ENCODE peak calls at places on chromosome 1, in four cellular contexts. Q is OCI-LY7, Z is mesothelial cell of epicardium, E is HCT116. C is an unnamed sample.
A peak's percentile ranks its signal among the peaks of the same experiment; 100 is the strongest.

GRCh38 chr1:23101891-23102688 is 66.6 kb downstream of the LUZP1 start:
- DNase-seq in Q (no peak), Z (no peak), E (no peak), C (no peak)

GRCh38 chr1:14476170-14476955 is 122.1 kb upstream of the KAZN start:
- DNase-seq in Z (no peak), Q (no peak), E (no peak), C (no peak)

GRCh38 chr1:145962157-145963102 is 1.9 kb downstream of the ANKRD34A start:
- DNase-seq in Q (no peak), E (no peak), Z (no peak), C (no peak)

GRCh38 chr1:47951545-47952235 is 45.5 kb downstream of the TRABD2B start:
- DNase-seq in Q (no peak), E (no peak), Z (no peak), C (no peak)

GRCh38 chr1:112524251-112524650 is 15.5 kb downstream of the WNT2B start:
- DNase-seq in E (no peak), Q (no peak), Z (peak; percentile 72), C (no peak)

GRCh38 chr1:165827199-165828102 is at the start of gene UCK2:
- DNase-seq in E (peak; percentile 58), Q (peak; percentile 81), Z (peak; percentile 82), C (peak; percentile 68)

GRCh38 chr1:206050655-206051235 is 2.2 kb upstream of the RHEX start:
- DNase-seq in E (no peak), Z (no peak), Q (peak; percentile 98), C (no peak)

GRCh38 chr1:93033785-93034184 is 45.3 kb upstream of the MTF2 start:
- DNase-seq in E (no peak), Z (no peak), Q (peak; percentile 77), C (no peak)

GRCh38 chr1:25743164-25744139 is 56.5 kb upstream of the SELENON start:
- DNase-seq in Q (no peak), Z (no peak), E (no peak), C (no peak)

GRCh38 chr1:229058111-229058551 is 212.8 kb upstream of the RAB4A start:
- DNase-seq in Q (no peak), Z (no peak), E (no peak), C (no peak)

GRCh38 chr1:29210278-29211085 is 20.3 kb downstream of the MECR start:
- DNase-seq in Z (no peak), E (no peak), Q (no peak), C (no peak)

GRCh38 chr1:89945852-89946476 is 48.9 kb upstream of the ZNF326 start:
- DNase-seq in Z (no peak), Q (no peak), E (peak; percentile 26), C (no peak)

GRCh38 chr1:91569411-91570104 is 68.9 kb downstream of the CDC7 start:
- DNase-seq in E (peak; percentile 24), Z (no peak), Q (no peak), C (no peak)

GRCh38 chr1:173663159-173663558 is 6.5 kb downstream of the ANKRD45 start:
- DNase-seq in E (no peak), Z (no peak), Q (no peak), C (no peak)

GRCh38 chr1:47180603-47181094 is 9.2 kb downstream of the PDZK1IP1 start:
- DNase-seq in Q (no peak), Z (no peak), E (no peak), C (no peak)

DNA sequence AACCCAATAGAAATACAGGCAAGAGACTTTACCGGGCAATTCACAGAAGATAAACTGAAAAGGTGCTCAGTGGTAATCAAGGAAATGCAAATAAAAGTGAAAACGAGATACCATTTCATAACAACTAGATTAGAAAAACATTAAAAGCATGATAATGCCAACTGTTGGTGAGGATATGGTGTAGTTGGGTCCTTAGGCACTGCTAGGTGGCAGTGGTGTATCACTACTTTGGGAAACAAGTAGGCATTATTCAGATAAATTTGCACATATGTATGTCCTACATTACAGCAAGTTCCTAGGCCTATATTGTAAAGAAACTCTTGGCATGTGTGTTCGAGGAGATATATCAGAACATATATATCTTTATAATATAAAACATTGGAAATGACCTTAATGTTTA is 31.0 kb downstream of the AZIN2 start:
- DNase-seq in E (no peak), Q (peak; percentile 43), Z (no peak), C (no peak)
- TF ChIP-seq CTCF in E (peak; percentile 35), Q (peak; percentile 75), Z (no peak), C (peak; percentile 48)

DNA sequence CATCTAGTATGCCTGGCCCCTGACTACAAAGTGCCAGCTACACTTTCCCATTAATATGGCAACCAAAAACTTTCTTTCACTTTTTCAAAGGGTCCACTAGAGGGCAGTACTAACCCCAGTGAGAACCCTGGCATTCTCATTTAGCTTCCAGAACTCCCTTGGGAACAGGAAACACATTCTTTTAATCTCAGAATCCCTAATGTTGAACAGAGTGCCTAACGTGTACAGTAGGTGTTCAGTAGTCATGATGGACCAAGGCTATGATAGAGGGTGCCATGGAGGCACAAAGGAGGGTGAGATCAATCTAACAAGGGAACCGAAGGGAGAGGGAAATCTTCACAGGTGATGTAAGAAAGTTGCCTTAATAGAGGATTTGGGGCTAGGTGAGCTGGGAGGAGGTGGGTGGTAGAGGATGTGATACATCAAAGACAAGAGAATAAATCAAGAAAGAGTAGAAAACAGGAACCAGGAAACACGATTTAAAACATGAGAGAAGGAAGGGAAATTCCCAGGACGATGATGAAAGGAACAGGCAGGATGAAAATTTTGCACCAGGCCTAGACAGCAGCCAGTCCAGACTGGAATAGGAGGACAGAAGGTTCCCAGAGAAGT is 41.5 kb downstream of the NSL1 start:
- DNase-seq in Z (no peak), E (peak; percentile 44), Q (peak; percentile 47), C (no peak)
- TF ChIP-seq CTCF in Z (peak; percentile 59), E (peak; percentile 58), Q (peak; percentile 96), C (peak; percentile 86)

DNA sequence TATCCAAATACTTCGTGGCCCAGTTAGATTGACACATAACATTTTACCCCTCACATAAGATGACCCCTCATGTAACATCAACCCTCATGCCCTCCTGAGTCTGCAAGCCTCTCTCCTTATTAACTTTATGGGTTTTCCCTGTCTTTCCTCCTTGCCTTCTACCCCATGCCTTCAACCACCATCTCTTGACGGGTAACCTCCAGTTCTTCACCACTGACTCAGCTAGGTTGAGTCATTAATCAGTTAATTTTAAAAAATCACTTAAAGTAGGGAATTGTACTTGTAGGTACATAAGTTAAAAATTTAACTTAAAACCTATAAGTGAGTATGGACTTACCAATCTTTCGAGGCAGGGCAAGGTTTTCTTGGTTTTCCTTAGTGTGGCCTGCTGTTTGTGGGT is 330.7 kb downstream of the CAMTA1 start:
- DNase-seq in E (no peak), Z (no peak), Q (no peak), C (no peak)
- TF ChIP-seq CTCF in E (no peak), Z (no peak), Q (no peak), C (no peak)

GRCh38 chr1:158864595-158864994 is 33.4 kb downstream of the MNDA start:
- DNase-seq in Z (no peak), E (no peak), Q (no peak), C (no peak)
- TF ChIP-seq CTCF in Z (no peak), E (no peak), Q (no peak), C (no peak)

GRCh38 chr1:18927654-18928272 is 25.4 kb upstream of the ALDH4A1 start:
- DNase-seq in E (no peak), Q (peak; percentile 43), Z (no peak), C (no peak)

GRCh38 chr1:18928406-18928805 is 26.1 kb upstream of the ALDH4A1 start:
- DNase-seq in Q (no peak), Z (no peak), E (no peak), C (no peak)

GRCh38 chr1:18928985-18929384 is 26.6 kb upstream of the ALDH4A1 start:
- DNase-seq in E (no peak), Q (no peak), Z (no peak), C (no peak)

GRCh38 chr1:18927082-18927653 is 24.8 kb upstream of the ALDH4A1 start:
- DNase-seq in Q (peak; percentile 5), Z (no peak), E (no peak), C (no peak)

GRCh38 chr1:18926315-18927081 is 24.1 kb upstream of the ALDH4A1 start:
- DNase-seq in Q (peak; percentile 53), Z (no peak), E (peak; percentile 93), C (no peak)
- TF ChIP-seq CTCF in Q (no peak), Z (no peak), E (no peak), C (no peak)

DNA sequence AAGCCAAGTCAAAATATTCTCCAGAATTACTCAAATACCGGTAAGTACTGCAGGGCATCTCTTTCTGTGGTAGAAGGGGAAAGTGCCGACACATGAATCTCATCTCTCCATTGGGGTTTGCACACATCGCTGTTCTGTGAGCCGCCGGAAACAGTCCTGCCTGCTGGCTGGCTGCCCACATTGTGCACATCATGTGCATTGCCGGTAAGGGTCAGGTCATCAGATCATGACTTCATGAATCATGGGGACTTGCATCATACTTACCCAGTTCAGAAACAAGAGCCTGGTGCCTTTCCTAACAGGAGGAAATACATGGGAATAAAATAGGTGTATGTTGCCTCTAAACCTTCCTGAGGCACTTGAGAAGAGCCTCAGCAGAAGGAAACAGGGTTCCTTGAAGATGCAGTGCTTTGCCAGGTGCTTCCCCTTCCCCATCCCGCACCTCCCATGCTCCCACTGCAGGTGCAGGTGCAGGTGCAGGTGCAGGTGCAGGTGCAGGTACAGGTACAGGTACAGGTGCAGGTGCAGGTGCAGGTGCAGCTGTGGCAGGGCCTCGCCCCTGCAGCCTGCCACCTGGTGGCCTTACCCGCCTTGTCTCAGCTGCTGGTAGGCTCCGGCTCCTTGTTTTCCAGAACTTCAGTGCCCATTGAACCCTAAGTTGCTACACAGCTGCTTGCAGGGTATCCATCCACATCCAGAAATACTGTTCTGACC is 26.5 kb downstream of the GPR137B start:
- DNase-seq in Q (peak; percentile 16), Z (peak; percentile 22), E (no peak), C (no peak)
- TF ChIP-seq CTCF in Q (no peak), Z (no peak), E (peak; percentile 5), C (no peak)

DNA sequence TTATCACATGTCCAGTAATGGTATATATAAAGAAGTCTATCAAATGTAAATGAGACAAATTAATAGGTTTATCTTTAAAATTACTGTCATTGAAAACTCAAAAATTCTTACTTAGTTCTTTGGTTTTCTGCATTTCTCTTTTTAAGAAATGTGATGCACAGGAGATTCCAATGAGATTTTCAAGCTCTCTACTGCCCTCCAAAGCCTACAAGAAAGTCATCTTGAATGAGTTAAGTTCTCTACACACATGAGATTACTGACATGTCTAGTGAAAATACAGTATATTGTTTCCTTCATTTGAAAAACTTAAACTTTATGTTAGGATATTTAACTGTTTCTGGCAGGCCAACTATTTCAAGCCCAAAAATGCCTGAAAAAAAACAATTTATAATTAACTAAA is 68.8 kb downstream of the ITGB3BP start:
- DNase-seq in E (no peak), Z (no peak), Q (no peak), C (no peak)
- TF ChIP-seq CTCF in E (peak; percentile 11), Z (no peak), Q (peak; percentile 58), C (peak; percentile 42)

GRCh38 chr1:155002479-155003226 is at the start of gene ZBTB7B:
- DNase-seq in Q (no peak), E (no peak), Z (no peak), C (no peak)
- TF ChIP-seq CTCF in Q (no peak), E (no peak), Z (no peak), C (no peak)

GRCh38 chr1:192053661-192054060 is 104.6 kb upstream of the RGS18 start:
- DNase-seq in Q (no peak), Z (no peak), E (no peak), C (no peak)
- TF ChIP-seq CTCF in Q (no peak), Z (no peak), E (no peak), C (no peak)

C was measured in neural crest cell.